ENCODE peak calls at places on chromosomes 2 and 18, in six cellular contexts. One of them, this sample, is unnamed.
A peak's percentile ranks its signal among the peaks of the same experiment; 100 is the strongest.

GRCh38 chr18:12823892-12824291 is 60.1 kb downstream of the PTPN2 start:
- DNase-seq in gastrocnemius medialis: no peak
- DNase-seq in dorsolateral prefrontal cortex: no peak
- DNase-seq in upper lobe of right lung: no peak
- DNase-seq in A549: no peak
- DNase-seq in uterus: no peak
- DNase-seq in this sample: no peak

GRCh38 chr2:38743672-38744398 is 7.3 kb downstream of the SRSF7 start:
- DNase-seq in gastrocnemius medialis: no peak
- DNase-seq in uterus: no peak
- DNase-seq in dorsolateral prefrontal cortex: no peak
- DNase-seq in upper lobe of right lung: no peak
- DNase-seq in A549: no peak
- DNase-seq in this sample: no peak

GRCh38 chr18:46155652-46156051 is 51.5 kb downstream of the HAUS1 start:
- DNase-seq in A549: peak; percentile 69
- DNase-seq in gastrocnemius medialis: no peak
- DNase-seq in upper lobe of right lung: no peak
- DNase-seq in dorsolateral prefrontal cortex: no peak
- DNase-seq in uterus: no peak
- DNase-seq in this sample: no peak

GRCh38 chr2:211035548-211036185 is 479.3 kb downstream of the CPS1 start:
- DNase-seq in uterus: no peak
- DNase-seq in upper lobe of right lung: no peak
- DNase-seq in gastrocnemius medialis: no peak
- DNase-seq in A549: peak; percentile 16
- DNase-seq in dorsolateral prefrontal cortex: no peak
- DNase-seq in this sample: peak; percentile 49

GRCh38 chr2:11029136-11029535 is 117.4 kb downstream of the KCNF1 start:
- DNase-seq in gastrocnemius medialis: no peak
- DNase-seq in dorsolateral prefrontal cortex: no peak
- DNase-seq in upper lobe of right lung: no peak
- DNase-seq in uterus: no peak
- DNase-seq in A549: no peak
- DNase-seq in this sample: no peak

GRCh38 chr2:3257166-3257565 is 120.5 kb downstream of the EIPR1 start:
- DNase-seq in upper lobe of right lung: no peak
- DNase-seq in dorsolateral prefrontal cortex: peak; percentile 25
- DNase-seq in A549: no peak
- DNase-seq in gastrocnemius medialis: no peak
- DNase-seq in uterus: no peak
- DNase-seq in this sample: no peak

GRCh38 chr2:221961561-221961960 is 337.2 kb downstream of the PAX3 start:
- DNase-seq in upper lobe of right lung: no peak
- DNase-seq in uterus: no peak
- DNase-seq in dorsolateral prefrontal cortex: no peak
- DNase-seq in A549: no peak
- DNase-seq in gastrocnemius medialis: no peak
- DNase-seq in this sample: no peak

GRCh38 chr2:237132799-237133198 is 47.1 kb downstream of the COPS8 start:
- DNase-seq in uterus: no peak
- DNase-seq in upper lobe of right lung: no peak
- DNase-seq in dorsolateral prefrontal cortex: no peak
- DNase-seq in gastrocnemius medialis: no peak
- DNase-seq in A549: peak; percentile 72
- DNase-seq in this sample: no peak

GRCh38 chr18:50870138-50870845 is 8.6 kb upstream of the ME2 start:
- DNase-seq in uterus: no peak
- DNase-seq in A549: peak; percentile 81
- DNase-seq in gastrocnemius medialis: peak; percentile 48
- DNase-seq in dorsolateral prefrontal cortex: no peak
- DNase-seq in upper lobe of right lung: peak; percentile 66
- DNase-seq in this sample: no peak

GRCh38 chr18:12409466-12409865 is 1.7 kb downstream of the PRELID3A start:
- DNase-seq in upper lobe of right lung: no peak
- DNase-seq in A549: no peak
- DNase-seq in uterus: no peak
- DNase-seq in gastrocnemius medialis: no peak
- DNase-seq in dorsolateral prefrontal cortex: peak; percentile 25
- DNase-seq in this sample: no peak

GRCh38 chr18:63317982-63318881 is 1.3 kb downstream of the BCL2 start:
- DNase-seq in uterus: peak; percentile 78
- DNase-seq in dorsolateral prefrontal cortex: peak; percentile 44
- DNase-seq in A549: no peak
- DNase-seq in upper lobe of right lung: peak; percentile 83
- DNase-seq in gastrocnemius medialis: peak; percentile 75
- DNase-seq in this sample: no peak

GRCh38 chr18:44719519-44720060 is 38.9 kb downstream of the SETBP1 start:
- DNase-seq in A549: no peak
- DNase-seq in uterus: no peak
- DNase-seq in dorsolateral prefrontal cortex: no peak
- DNase-seq in upper lobe of right lung: no peak
- DNase-seq in gastrocnemius medialis: no peak
- DNase-seq in this sample: no peak

GRCh38 chr2:237816531-237816930 is 18.0 kb downstream of the RBM44 start:
- DNase-seq in A549: no peak
- DNase-seq in upper lobe of right lung: no peak
- DNase-seq in uterus: no peak
- DNase-seq in gastrocnemius medialis: no peak
- DNase-seq in dorsolateral prefrontal cortex: no peak
- DNase-seq in this sample: no peak

GRCh38 chr18:22503803-22504202 is 86.1 kb upstream of the CTAGE1 start:
- DNase-seq in gastrocnemius medialis: peak; percentile 15
- DNase-seq in uterus: peak; percentile 33
- DNase-seq in dorsolateral prefrontal cortex: no peak
- DNase-seq in A549: no peak
- DNase-seq in upper lobe of right lung: no peak
- DNase-seq in this sample: no peak

GRCh38 chr2:14072338-14072737 is 560.2 kb upstream of the LRATD1 start:
- DNase-seq in upper lobe of right lung: no peak
- DNase-seq in A549: no peak
- DNase-seq in dorsolateral prefrontal cortex: no peak
- DNase-seq in uterus: no peak
- DNase-seq in gastrocnemius medialis: no peak
- DNase-seq in this sample: no peak

GRCh38 chr2:187580462-187581124 is 26.4 kb upstream of the TFPI start:
- DNase-seq in upper lobe of right lung: no peak
- DNase-seq in dorsolateral prefrontal cortex: no peak
- DNase-seq in uterus: no peak
- DNase-seq in A549: peak; percentile 84
- DNase-seq in gastrocnemius medialis: no peak
- DNase-seq in this sample: no peak

GRCh38 chr2:129762386-129763189 is 216.9 kb upstream of the RAB6C start:
- DNase-seq in upper lobe of right lung: no peak
- DNase-seq in gastrocnemius medialis: no peak
- DNase-seq in uterus: no peak
- DNase-seq in dorsolateral prefrontal cortex: no peak
- DNase-seq in A549: no peak
- DNase-seq in this sample: no peak

GRCh38 chr2:200397785-200398184 is 91.3 kb downstream of the SPATS2L start:
- DNase-seq in dorsolateral prefrontal cortex: no peak
- DNase-seq in uterus: no peak
- DNase-seq in A549: no peak
- DNase-seq in upper lobe of right lung: no peak
- DNase-seq in gastrocnemius medialis: no peak
- DNase-seq in this sample: no peak

GRCh38 chr18:21243041-21243431 is 1.0 kb downstream of the GREB1L start:
- DNase-seq in gastrocnemius medialis: no peak
- DNase-seq in uterus: no peak
- DNase-seq in upper lobe of right lung: no peak
- DNase-seq in A549: peak; percentile 11
- DNase-seq in dorsolateral prefrontal cortex: no peak
- DNase-seq in this sample: no peak

GRCh38 chr18:21241224-21242131 is 554 bp upstream of the GREB1L start:
- DNase-seq in dorsolateral prefrontal cortex: no peak
- DNase-seq in uterus: no peak
- DNase-seq in A549: no peak
- DNase-seq in upper lobe of right lung: no peak
- DNase-seq in gastrocnemius medialis: peak; percentile 42
- DNase-seq in this sample: no peak

GRCh38 chr18:21242141-21243040 is at the start of gene GREB1L:
- DNase-seq in uterus: peak; percentile 33
- DNase-seq in upper lobe of right lung: peak; percentile 72
- DNase-seq in A549: peak; percentile 55
- DNase-seq in gastrocnemius medialis: peak; percentile 45
- DNase-seq in dorsolateral prefrontal cortex: peak; percentile 20
- DNase-seq in this sample: no peak
- TF ChIP-seq CTCF in uterus: no peak
- TF ChIP-seq CTCF in upper lobe of right lung: peak; percentile 16
- TF ChIP-seq CTCF in A549: peak; percentile 41
- TF ChIP-seq CTCF in gastrocnemius medialis: no peak
- TF ChIP-seq CTCF in dorsolateral prefrontal cortex: peak; percentile 63
- TF ChIP-seq CTCF in this sample: peak; percentile 69

DNA sequence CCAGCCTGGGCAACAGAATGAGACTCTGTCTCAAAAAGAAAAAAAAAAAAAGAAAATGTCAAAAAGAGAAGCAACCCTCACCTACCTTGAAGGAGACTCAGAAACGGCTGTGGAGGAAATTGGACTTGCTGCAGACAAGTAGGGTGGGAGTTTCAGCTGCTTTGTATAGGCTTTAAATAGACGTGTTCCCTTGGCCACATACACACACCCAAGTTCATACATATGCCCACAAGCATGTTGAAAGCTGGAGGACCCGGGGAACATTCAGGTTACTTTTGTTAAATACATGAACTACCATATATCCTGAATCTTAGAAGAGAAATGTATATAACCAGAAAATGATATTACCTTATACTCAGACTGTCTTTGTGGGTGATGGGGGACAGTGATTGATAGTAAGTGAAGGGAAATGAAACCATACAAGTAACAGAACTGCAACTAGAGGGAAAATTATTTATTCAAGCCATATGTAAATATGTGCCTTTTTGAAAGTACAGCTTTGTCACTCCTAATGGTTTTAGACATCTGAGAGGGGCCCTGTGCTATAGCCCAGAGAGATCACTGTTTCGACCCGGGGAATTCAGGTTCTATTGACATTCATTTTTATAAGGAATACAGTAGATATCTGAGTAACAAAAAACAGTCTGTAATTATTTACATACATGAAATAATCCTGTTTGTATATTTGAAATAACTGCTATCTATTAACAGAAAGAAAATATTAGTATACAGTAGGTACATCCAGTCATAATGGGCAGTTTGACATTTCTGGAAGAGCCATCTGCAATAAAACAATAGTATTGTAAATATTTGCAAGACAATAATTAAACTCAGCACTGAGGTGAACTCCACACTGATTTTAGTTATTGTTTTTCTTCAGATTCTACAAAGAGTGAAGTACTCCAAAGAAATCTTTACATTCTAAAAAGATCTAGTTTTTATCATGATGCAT is 48.0 kb upstream of the TGIF1 start:
- DNase-seq in upper lobe of right lung: no peak
- DNase-seq in A549: no peak
- DNase-seq in dorsolateral prefrontal cortex: no peak
- DNase-seq in uterus: no peak
- DNase-seq in gastrocnemius medialis: no peak
- DNase-seq in this sample: peak; percentile 93
- H3K4me3 ChIP-seq in upper lobe of right lung: no peak overlapping the region
- H3K4me3 ChIP-seq in A549: no peak overlapping the region
- H3K4me3 ChIP-seq in dorsolateral prefrontal cortex: no peak overlapping the region
- H3K4me3 ChIP-seq in uterus: no peak overlapping the region
- H3K4me3 ChIP-seq in gastrocnemius medialis: no peak overlapping the region
- H3K4me3 ChIP-seq in this sample: no peak overlapping the region

GRCh38 chr2:66014450-66014849 is 420.5 kb upstream of the MEIS1 start:
- DNase-seq in gastrocnemius medialis: no peak
- DNase-seq in upper lobe of right lung: no peak
- DNase-seq in uterus: no peak
- DNase-seq in dorsolateral prefrontal cortex: no peak
- DNase-seq in A549: no peak
- DNase-seq in this sample: no peak

GRCh38 chr2:66017763-66018162 is 417.2 kb upstream of the MEIS1 start:
- DNase-seq in gastrocnemius medialis: no peak
- DNase-seq in uterus: no peak
- DNase-seq in upper lobe of right lung: no peak
- DNase-seq in A549: no peak
- DNase-seq in dorsolateral prefrontal cortex: no peak
- DNase-seq in this sample: no peak

GRCh38 chr2:66013456-66013855 is 421.5 kb upstream of the MEIS1 start:
- DNase-seq in A549: no peak
- DNase-seq in gastrocnemius medialis: no peak
- DNase-seq in dorsolateral prefrontal cortex: no peak
- DNase-seq in upper lobe of right lung: no peak
- DNase-seq in uterus: no peak
- DNase-seq in this sample: no peak
- TF ChIP-seq CTCF in A549: peak; percentile 40
- TF ChIP-seq CTCF in gastrocnemius medialis: no peak
- TF ChIP-seq CTCF in dorsolateral prefrontal cortex: no peak
- TF ChIP-seq CTCF in upper lobe of right lung: peak; percentile 15
- TF ChIP-seq CTCF in uterus: no peak
- TF ChIP-seq CTCF in this sample: no peak

GRCh38 chr18:57437782-57438668 is 2.9 kb downstream of the ONECUT2 start:
- DNase-seq in upper lobe of right lung: no peak
- DNase-seq in gastrocnemius medialis: no peak
- DNase-seq in dorsolateral prefrontal cortex: peak; percentile 78
- DNase-seq in A549: peak; percentile 82
- DNase-seq in uterus: no peak
- DNase-seq in this sample: peak; percentile 44
- H3K4me3 ChIP-seq in upper lobe of right lung: no peak overlapping the region
- H3K4me3 ChIP-seq in gastrocnemius medialis: peak overlapping the region; percentile 21
- H3K4me3 ChIP-seq in dorsolateral prefrontal cortex: peak overlapping the region; percentile 36
- H3K4me3 ChIP-seq in A549: peak overlapping the region; percentile 61
- H3K4me3 ChIP-seq in uterus: no peak overlapping the region
- H3K4me3 ChIP-seq in this sample: peak overlapping the region; percentile 49

This sample was measured in LNCaP clone FGC.